ENCODE peak calls at places on chromosome 1, in six cellular contexts. L is stimulated activated CD4-positive, alpha-beta T cell treated with anti-CD3 and anti-CD28 coated beads, Interleukin-1b, Interleukin-23, amount 100 ng/mL, for 48 hours; W is smooth muscle cell of the brain vasculature; P is cardiac muscle cell; F is GM13977; Y is activated CD8-positive, alpha-beta T cell treated with anti-CD3 and anti-CD28 coated beads for 36 hours. S is an unnamed sample.

GRCh38 chr1:59703226-59703917 is 111.4 kb upstream of the HOOK1 start:
- DNase-seq in L (no peak), W (no peak), P (peak), F (no peak), Y (no peak), S (no peak)

GRCh38 chr1:19347538-19348177 is 35.5 kb downstream of the SLC66A1 start:
- DNase-seq in L (no peak), W (no peak), P (no peak), F (no peak), Y (no peak), S (no peak)

GRCh38 chr1:25543425-25544242 is at the start of gene LDLRAP1:
- DNase-seq in L (peak), W (no peak), P (peak), F (peak), Y (peak), S (no peak)

GRCh38 chr1:194024659-194025058 is 838.2 kb upstream of the B3GALT2 start:
- DNase-seq in L (no peak), W (no peak), P (peak), F (no peak), Y (no peak), S (no peak)

GRCh38 chr1:76861149-76861548 is 6.1 kb upstream of the ST6GALNAC5 start:
- DNase-seq in L (no peak), W (no peak), P (no peak), F (no peak), Y (no peak), S (no peak)

GRCh38 chr1:202221911-202222909 is 28.6 kb downstream of the LGR6 start:
- DNase-seq in L (no peak), W (no peak), P (no peak), F (no peak), Y (no peak), S (no peak)

GRCh38 chr1:152959801-152960451 is 10.5 kb upstream of the SPRR4 start:
- DNase-seq in L (no peak), W (no peak), P (no peak), F (no peak), Y (no peak), S (no peak)

GRCh38 chr1:70333245-70333644 is 21.3 kb downstream of the ANKRD13C start:
- DNase-seq in L (no peak), W (no peak), P (no peak), F (no peak), Y (no peak), S (no peak)

GRCh38 chr1:187570166-187570565 is 741.4 kb downstream of the PLA2G4A start:
- DNase-seq in L (no peak), W (no peak), P (no peak), F (no peak), Y (no peak), S (no peak)

GRCh38 chr1:209886219-209886536 is 51.8 kb upstream of the SYT14 start:
- DNase-seq in L (no peak), W (no peak), P (no peak), F (no peak), Y (no peak), S (no peak)

GRCh38 chr1:118081387-118081786 is 103.6 kb downstream of the SPAG17 start:
- DNase-seq in L (no peak), W (no peak), P (no peak), F (peak), Y (no peak), S (peak)

GRCh38 chr1:110084226-110085078 is 14.0 kb upstream of the ALX3 start:
- DNase-seq in L (peak), W (no peak), P (peak), F (peak), Y (peak), S (peak)

GRCh38 chr1:226496616-226497015 is 51.9 kb upstream of the STUM start:
- DNase-seq in L (no peak), W (no peak), P (no peak), F (no peak), Y (no peak), S (no peak)

GRCh38 chr1:8285965-8286364 is 31.9 kb upstream of the SLC45A1 start:
- DNase-seq in L (no peak), W (no peak), P (no peak), F (no peak), Y (no peak), S (no peak)

GRCh38 chr1:118479351-118479750 is 294.3 kb upstream of the SPAG17 start:
- DNase-seq in L (no peak), W (no peak), P (no peak), F (no peak), Y (no peak), S (no peak)

GRCh38 chr1:12040457-12041051 is 21.3 kb downstream of the MIIP start:
- DNase-seq in L (peak), W (no peak), P (peak), F (peak), Y (peak), S (peak)

GRCh38 chr1:16614361-16615252 is 1.2 kb upstream of the NBPF1 start:
- DNase-seq in L (no peak), W (no peak), P (no peak), F (peak), Y (peak), S (no peak)

GRCh38 chr1:39988618-39989343 is 33.8 kb downstream of the MFSD2A start:
- DNase-seq in L (no peak), W (no peak), P (no peak), F (no peak), Y (no peak), S (no peak)

GRCh38 chr1:87953732-87954344 is 625.2 kb downstream of the LMO4 start:
- DNase-seq in L (peak), W (peak), P (peak), F (peak), Y (peak), S (no peak)

GRCh38 chr1:162736184-162736583 is 54.3 kb upstream of the HSD17B7 start:
- DNase-seq in L (no peak), W (no peak), P (no peak), F (no peak), Y (no peak), S (no peak)

GRCh38 chr1:229434005-229434640 is at the start of gene ACTA1:
- DNase-seq in L (no peak), W (no peak), P (no peak), F (no peak), Y (no peak), S (no peak)

S was measured in GM12878.